ENCODE peak calls at places on chromosomes 5 and 9, in six cellular contexts. One of them, this sample, is unnamed.

GRCh38 chr5:58311526-58311925 is 148.4 kb downstream of the PLK2 start:
- DNase-seq in HFFc6: no peak
- DNase-seq in GM13976: no peak
- DNase-seq in NCI-H345: no peak
- DNase-seq in globus pallidus: no peak
- DNase-seq in endothelial cell: no peak
- DNase-seq in this sample: no peak

GRCh38 chr5:82662340-82662739 is 384.2 kb upstream of the RPS23 start:
- DNase-seq in HFFc6: no peak
- DNase-seq in GM13976: no peak
- DNase-seq in NCI-H345: no peak
- DNase-seq in globus pallidus: no peak
- DNase-seq in endothelial cell: no peak
- DNase-seq in this sample: no peak

GRCh38 chr5:107513337-107514125 is 157.2 kb downstream of the EFNA5 start:
- DNase-seq in HFFc6: no peak
- DNase-seq in GM13976: no peak
- DNase-seq in NCI-H345: no peak
- DNase-seq in globus pallidus: no peak
- DNase-seq in endothelial cell: no peak
- DNase-seq in this sample: no peak

GRCh38 chr5:174610968-174611367 is 113.4 kb upstream of the MSX2 start:
- DNase-seq in HFFc6: no peak
- DNase-seq in GM13976: no peak
- DNase-seq in NCI-H345: no peak
- DNase-seq in globus pallidus: no peak
- DNase-seq in endothelial cell: no peak
- DNase-seq in this sample: no peak

GRCh38 chr5:68465133-68465532 is 249.6 kb downstream of the PIK3R1 start:
- DNase-seq in HFFc6: no peak
- DNase-seq in GM13976: no peak
- DNase-seq in NCI-H345: no peak
- DNase-seq in globus pallidus: no peak
- DNase-seq in endothelial cell: no peak
- DNase-seq in this sample: no peak

GRCh38 chr5:96172436-96172835 is 210.8 kb upstream of the ELL2 start:
- DNase-seq in HFFc6: peak; percentile 55
- DNase-seq in GM13976: no peak
- DNase-seq in NCI-H345: no peak
- DNase-seq in globus pallidus: no peak
- DNase-seq in endothelial cell: no peak
- DNase-seq in this sample: no peak

GRCh38 chr5:107542831-107543231 is 127.9 kb downstream of the EFNA5 start:
- DNase-seq in HFFc6: no peak
- DNase-seq in GM13976: no peak
- DNase-seq in NCI-H345: no peak
- DNase-seq in globus pallidus: no peak
- DNase-seq in endothelial cell: no peak
- DNase-seq in this sample: no peak

GRCh38 chr9:123749580-123750202 is 180.2 kb downstream of the DENND1A start:
- DNase-seq in HFFc6: no peak
- DNase-seq in GM13976: peak; percentile 55
- DNase-seq in NCI-H345: no peak
- DNase-seq in globus pallidus: peak; percentile 47
- DNase-seq in endothelial cell: no peak
- DNase-seq in this sample: peak; percentile 48

GRCh38 chr9:38048319-38048969 is 20.6 kb downstream of the SHB start:
- DNase-seq in HFFc6: no peak
- DNase-seq in GM13976: no peak
- DNase-seq in NCI-H345: no peak
- DNase-seq in globus pallidus: no peak
- DNase-seq in endothelial cell: no peak
- DNase-seq in this sample: no peak

GRCh38 chr5:26121343-26121742 is 917.0 kb downstream of the CDH9 start:
- DNase-seq in HFFc6: no peak
- DNase-seq in GM13976: no peak
- DNase-seq in NCI-H345: peak; percentile 3
- DNase-seq in globus pallidus: peak; percentile 2
- DNase-seq in endothelial cell: peak; percentile 8
- DNase-seq in this sample: peak; percentile 3

GRCh38 chr5:37717613-37718431 is 122.0 kb downstream of the GDNF start:
- DNase-seq in HFFc6: peak; percentile 50
- DNase-seq in GM13976: no peak
- DNase-seq in NCI-H345: peak; percentile 87
- DNase-seq in globus pallidus: no peak
- DNase-seq in endothelial cell: peak; percentile 65
- DNase-seq in this sample: no peak

GRCh38 chr5:98587166-98587565 is 186.3 kb upstream of the RGMB start:
- DNase-seq in HFFc6: no peak
- DNase-seq in GM13976: no peak
- DNase-seq in NCI-H345: no peak
- DNase-seq in globus pallidus: no peak
- DNase-seq in endothelial cell: no peak
- DNase-seq in this sample: no peak

GRCh38 chr5:158470764-158471163 is 611.8 kb upstream of the CLINT1 start:
- DNase-seq in HFFc6: no peak
- DNase-seq in GM13976: no peak
- DNase-seq in NCI-H345: no peak
- DNase-seq in globus pallidus: no peak
- DNase-seq in endothelial cell: no peak
- DNase-seq in this sample: no peak

GRCh38 chr5:159814810-159815585 is 101.3 kb upstream of the ADRA1B start:
- DNase-seq in HFFc6: no peak
- DNase-seq in GM13976: no peak
- DNase-seq in NCI-H345: no peak
- DNase-seq in globus pallidus: no peak
- DNase-seq in endothelial cell: no peak
- DNase-seq in this sample: no peak

GRCh38 chr5:154220625-154221024 is 30.1 kb downstream of the GALNT10 start:
- DNase-seq in HFFc6: peak; percentile 84
- DNase-seq in GM13976: no peak
- DNase-seq in NCI-H345: no peak
- DNase-seq in globus pallidus: no peak
- DNase-seq in endothelial cell: no peak
- DNase-seq in this sample: no peak

GRCh38 chr9:88593537-88594185 is 58.7 kb downstream of the NXNL2 start:
- DNase-seq in HFFc6: peak; percentile 42
- DNase-seq in GM13976: peak; percentile 60
- DNase-seq in NCI-H345: no peak
- DNase-seq in globus pallidus: no peak
- DNase-seq in endothelial cell: peak; percentile 37
- DNase-seq in this sample: no peak

GRCh38 chr5:179340465-179340864 is 4.8 kb downstream of the ADAMTS2 start:
- DNase-seq in HFFc6: no peak
- DNase-seq in GM13976: no peak
- DNase-seq in NCI-H345: no peak
- DNase-seq in globus pallidus: no peak
- DNase-seq in endothelial cell: no peak
- DNase-seq in this sample: no peak

GRCh38 chr9:33452828-33453271 is 5.5 kb upstream of the AQP3 start:
- DNase-seq in HFFc6: peak; percentile 78
- DNase-seq in GM13976: peak; percentile 72
- DNase-seq in NCI-H345: peak; percentile 36
- DNase-seq in globus pallidus: no peak
- DNase-seq in endothelial cell: peak; percentile 81
- DNase-seq in this sample: peak; percentile 47

GRCh38 chr5:150590979-150591411 is 49.5 kb upstream of the SYNPO start:
- DNase-seq in HFFc6: no peak
- DNase-seq in GM13976: no peak
- DNase-seq in NCI-H345: no peak
- DNase-seq in globus pallidus: peak; percentile 46
- DNase-seq in endothelial cell: peak; percentile 28
- DNase-seq in this sample: peak; percentile 43

GRCh38 chr9:22124263-22125011 is 115.3 kb upstream of the CDKN2B start:
- DNase-seq in HFFc6: no peak
- DNase-seq in GM13976: no peak
- DNase-seq in NCI-H345: no peak
- DNase-seq in globus pallidus: no peak
- DNase-seq in endothelial cell: no peak
- DNase-seq in this sample: no peak

GRCh38 chr9:76560481-76560891 is 101.5 kb downstream of the GCNT1 start:
- DNase-seq in HFFc6: peak; percentile 73
- DNase-seq in GM13976: no peak
- DNase-seq in NCI-H345: no peak
- DNase-seq in globus pallidus: no peak
- DNase-seq in endothelial cell: no peak
- DNase-seq in this sample: no peak

GRCh38 chr5:153900703-153901395 is 137.9 kb downstream of the FAM114A2 start:
- DNase-seq in HFFc6: peak; percentile 89
- DNase-seq in GM13976: no peak
- DNase-seq in NCI-H345: no peak
- DNase-seq in globus pallidus: no peak
- DNase-seq in endothelial cell: no peak
- DNase-seq in this sample: no peak

GRCh38 chr9:88476491-88477271 is 58.3 kb upstream of the NXNL2 start:
- DNase-seq in HFFc6: peak; percentile 13
- DNase-seq in GM13976: no peak
- DNase-seq in NCI-H345: peak; percentile 60
- DNase-seq in globus pallidus: no peak
- DNase-seq in endothelial cell: no peak
- DNase-seq in this sample: no peak

This sample was measured in Ammon's horn.